ENCODE peak calls at places on chromosome 1, in seven cellular contexts. O is OCI-LY7, Z is MM.1S, R is HCT116, G is PC-3, B is neural progenitor cell, T is GM23338. V is an unnamed sample. For H3K36me3, the result is how much of the 10 kb centered on the place peaks cover.

GRCh38 chr1:235411489-235412486 is 44.6 kb downstream of the TBCE start:
- DNase-seq in O (no peak), Z (no peak), R (no peak), G (no peak), B (no peak), T (peak), V (no peak)

GRCh38 chr1:160117709-160118183 is 2.2 kb downstream of the ATP1A2 start:
- DNase-seq in O (no peak), Z (no peak), R (no peak), G (no peak), B (peak), T (no peak), V (peak)

GRCh38 chr1:161305872-161306519 is 3.8 kb downstream of the MPZ start:
- DNase-seq in O (peak), Z (peak), R (peak), G (no peak), B (peak), T (peak), V (peak)

GRCh38 chr1:162412002-162412401 is at the start of gene SH2D1B:
- DNase-seq in O (no peak), Z (no peak), R (no peak), G (peak), B (no peak), T (no peak), V (no peak)

GRCh38 chr1:94327001-94327685 is 89.8 kb upstream of the ARHGAP29 start:
- DNase-seq in O (no peak), Z (no peak), R (peak), G (peak), B (peak), T (peak), V (peak)

GRCh38 chr1:58768971-58769808 is 14.7 kb downstream of the JUN start:
- DNase-seq in O (no peak), Z (no peak), R (no peak), G (peak), B (peak), T (peak), V (peak)

GRCh38 chr1:229942508-229942907 is 124.5 kb upstream of the GALNT2 start:
- DNase-seq in O (no peak), Z (no peak), R (no peak), G (no peak), B (no peak), T (no peak), V (no peak)

GRCh38 chr1:226972931-226973330 is 32.8 kb downstream of the COQ8A start:
- DNase-seq in O (no peak), Z (no peak), R (no peak), G (no peak), B (no peak), T (no peak), V (no peak)

GRCh38 chr1:209703834-209704504 is 677 bp upstream of the HSD11B1 start:
- DNase-seq in O (no peak), Z (no peak), R (no peak), G (no peak), B (no peak), T (no peak), V (no peak)

GRCh38 chr1:198167436-198167934 is 10.7 kb downstream of the NEK7 start:
- DNase-seq in O (peak), Z (no peak), R (no peak), G (peak), B (no peak), T (no peak), V (no peak)

GRCh38 chr1:209076688-209077087 is 506.8 kb upstream of the CAMK1G start:
- DNase-seq in O (peak), Z (peak), R (peak), G (peak), B (no peak), T (peak), V (no peak)

GRCh38 chr1:30808067-30808662 is 50.6 kb upstream of the LAPTM5 start:
- DNase-seq in O (no peak), Z (no peak), R (no peak), G (no peak), B (no peak), T (no peak), V (no peak)

GRCh38 chr1:108719654-108720435 is 7.1 kb downstream of the FNDC7 start:
- DNase-seq in O (no peak), Z (peak), R (peak), G (peak), B (no peak), T (no peak), V (peak)

DNA sequence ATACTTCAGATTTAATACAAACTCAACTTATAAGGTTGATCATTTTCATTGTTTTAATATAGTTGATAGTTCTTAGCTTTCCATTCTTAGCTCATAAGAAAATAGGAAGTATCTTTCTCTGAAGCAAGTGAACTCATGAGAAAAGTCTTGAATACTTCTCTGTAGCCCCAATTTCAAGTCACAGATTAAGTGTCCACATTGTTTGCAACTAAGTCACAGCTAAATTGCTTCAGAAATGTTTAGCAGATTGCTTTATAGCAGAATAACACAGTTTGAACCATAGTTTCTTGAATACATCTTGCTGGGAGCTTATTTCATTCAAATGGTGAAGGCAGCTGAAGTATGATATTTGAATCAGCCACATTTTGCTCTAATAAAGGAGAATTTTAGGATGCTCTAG is 10.6 kb upstream of the PKN2 start:
- DNase-seq in O (no peak), Z (no peak), R (no peak), G (no peak), B (no peak), T (no peak), V (no peak)
- H2AFZ ChIP-seq in O (no peak), Z (no peak), R (no peak), G (no peak), B (no peak), T (no peak), V (no peak)

GRCh38 chr1:192925609-192926008 is 116.8 kb downstream of the RGS2 start:
- DNase-seq in O (no peak), Z (no peak), R (no peak), G (no peak), B (no peak), T (no peak), V (no peak)
- H3K36me3 ChIP-seq in O (under half), Z (under half), R (under half), G (under half), B (under half), T (under half), V (under half)

GRCh38 chr1:107464827-107465226 is 324.0 kb downstream of the NTNG1 start:
- DNase-seq in O (no peak), Z (no peak), R (no peak), G (peak), B (peak), T (peak), V (no peak)

GRCh38 chr1:107467811-107468210 is 327.0 kb downstream of the NTNG1 start:
- DNase-seq in O (no peak), Z (no peak), R (no peak), G (no peak), B (no peak), T (no peak), V (no peak)

GRCh38 chr1:107473065-107473464 is 332.2 kb downstream of the NTNG1 start:
- DNase-seq in O (no peak), Z (no peak), R (no peak), G (no peak), B (no peak), T (no peak), V (no peak)

GRCh38 chr1:107467286-107467685 is 326.4 kb downstream of the NTNG1 start:
- DNase-seq in O (no peak), Z (no peak), R (no peak), G (no peak), B (no peak), T (no peak), V (no peak)
- TF ChIP-seq EZH2phosphoT487 in O (no peak), Z (no peak), R (no peak), G (no peak), B (no peak), T (no peak), V (no peak)

GRCh38 chr1:214952648-214953047 is 129.9 kb upstream of the KCNK2 start:
- DNase-seq in O (no peak), Z (no peak), R (peak), G (no peak), B (peak), T (peak), V (no peak)
- H2AFZ ChIP-seq in O (no peak), Z (no peak), R (no peak), G (no peak), B (peak), T (peak), V (no peak)

DNA sequence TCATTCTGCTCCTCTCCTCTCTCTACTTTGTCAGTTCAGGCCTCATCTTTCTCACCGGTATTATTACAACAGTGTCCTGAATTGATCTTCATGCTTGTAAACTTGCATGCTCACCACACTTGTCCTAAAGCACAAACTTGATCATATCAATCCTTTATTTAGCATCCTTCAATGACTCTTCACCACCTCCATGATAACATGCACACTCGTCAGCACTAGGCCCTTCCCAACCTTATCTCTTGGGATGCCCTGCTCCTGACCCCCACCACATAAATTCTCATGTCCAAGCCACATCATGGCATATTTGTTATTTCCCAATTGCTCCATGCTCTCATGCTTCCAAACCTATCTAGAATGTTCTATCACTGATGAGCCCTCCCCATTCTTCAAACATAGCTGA is 103.1 kb downstream of the ENAH start:
- DNase-seq in O (no peak), Z (no peak), R (no peak), G (no peak), B (no peak), T (no peak), V (no peak)
- H3K36me3 ChIP-seq in O (under half), Z (under half), R (under half), G (under half), B (under half), T (under half), V (under half)

GRCh38 chr1:67347688-67348472 is 40.2 kb downstream of the IL12RB2 start:
- DNase-seq in O (peak), Z (no peak), R (peak), G (peak), B (peak), T (peak), V (peak)
- TF ChIP-seq EZH2phosphoT487 in O (no peak), Z (no peak), R (no peak), G (no peak), B (no peak), T (no peak), V (no peak)